ENCODE peak calls at places on chromosome 19, in four cellular contexts. One of them, this sample, is unnamed.

GRCh38 chr19:16184665-16185122 is 516 bp upstream of the FAM32A start:
- DNase-seq in IMR-90: no peak
- DNase-seq in GM12878: no peak
- DNase-seq in K562: no peak
- DNase-seq in this sample: no peak

GRCh38 chr19:33395561-33396550 is 22.3 kb downstream of the CEBPG start:
- DNase-seq in GM12878: no peak
- DNase-seq in IMR-90: peak
- DNase-seq in K562: no peak
- DNase-seq in this sample: peak

GRCh38 chr19:54430306-54431254 is 15.3 kb downstream of the TTYH1 start:
- DNase-seq in GM12878: no peak
- DNase-seq in K562: peak
- DNase-seq in IMR-90: no peak
- DNase-seq in this sample: peak

GRCh38 chr19:17136026-17136425 is 60.4 kb downstream of the MYO9B start:
- DNase-seq in GM12878: no peak
- DNase-seq in IMR-90: no peak
- DNase-seq in K562: no peak
- DNase-seq in this sample: no peak

GRCh38 chr19:17575871-17576757 is 20.7 kb downstream of the COLGALT1 start:
- DNase-seq in K562: peak
- DNase-seq in GM12878: no peak
- DNase-seq in IMR-90: no peak
- DNase-seq in this sample: peak

GRCh38 chr19:55111238-55111831 is 6.1 kb downstream of the PPP1R12C start:
- DNase-seq in GM12878: no peak
- DNase-seq in K562: no peak
- DNase-seq in IMR-90: no peak
- DNase-seq in this sample: peak

GRCh38 chr19:10927691-10928562 is 512 bp downstream of the YIPF2 start:
- DNase-seq in K562: peak
- DNase-seq in GM12878: no peak
- DNase-seq in IMR-90: no peak
- DNase-seq in this sample: no peak

GRCh38 chr19:15265849-15266248 is 33.6 kb upstream of the EPHX3 start:
- DNase-seq in IMR-90: peak
- DNase-seq in K562: no peak
- DNase-seq in GM12878: no peak
- DNase-seq in this sample: peak

GRCh38 chr19:45607071-45608029 is 5.3 kb upstream of the GPR4 start:
- DNase-seq in K562: peak
- DNase-seq in IMR-90: peak
- DNase-seq in GM12878: no peak
- DNase-seq in this sample: peak

GRCh38 chr19:12294308-12295158 is at the start of gene ZNF44:
- DNase-seq in K562: peak
- DNase-seq in IMR-90: peak
- DNase-seq in GM12878: peak
- DNase-seq in this sample: peak

GRCh38 chr19:12295191-12295590 is 508 bp upstream of the ZNF44 start:
- DNase-seq in IMR-90: no peak
- DNase-seq in GM12878: no peak
- DNase-seq in K562: no peak
- DNase-seq in this sample: no peak

GRCh38 chr19:12289790-12290065 is 5.0 kb downstream of the ZNF44 start:
- DNase-seq in IMR-90: no peak
- DNase-seq in K562: no peak
- DNase-seq in GM12878: no peak
- DNase-seq in this sample: no peak

GRCh38 chr19:12293771-12294307 is 844 bp downstream of the ZNF44 start:
- DNase-seq in GM12878: peak
- DNase-seq in IMR-90: peak
- DNase-seq in K562: peak
- DNase-seq in this sample: peak
- H2AFZ ChIP-seq in GM12878: peak
- H2AFZ ChIP-seq in IMR-90: peak
- H2AFZ ChIP-seq in K562: peak
- H2AFZ ChIP-seq in this sample: peak

DNA sequence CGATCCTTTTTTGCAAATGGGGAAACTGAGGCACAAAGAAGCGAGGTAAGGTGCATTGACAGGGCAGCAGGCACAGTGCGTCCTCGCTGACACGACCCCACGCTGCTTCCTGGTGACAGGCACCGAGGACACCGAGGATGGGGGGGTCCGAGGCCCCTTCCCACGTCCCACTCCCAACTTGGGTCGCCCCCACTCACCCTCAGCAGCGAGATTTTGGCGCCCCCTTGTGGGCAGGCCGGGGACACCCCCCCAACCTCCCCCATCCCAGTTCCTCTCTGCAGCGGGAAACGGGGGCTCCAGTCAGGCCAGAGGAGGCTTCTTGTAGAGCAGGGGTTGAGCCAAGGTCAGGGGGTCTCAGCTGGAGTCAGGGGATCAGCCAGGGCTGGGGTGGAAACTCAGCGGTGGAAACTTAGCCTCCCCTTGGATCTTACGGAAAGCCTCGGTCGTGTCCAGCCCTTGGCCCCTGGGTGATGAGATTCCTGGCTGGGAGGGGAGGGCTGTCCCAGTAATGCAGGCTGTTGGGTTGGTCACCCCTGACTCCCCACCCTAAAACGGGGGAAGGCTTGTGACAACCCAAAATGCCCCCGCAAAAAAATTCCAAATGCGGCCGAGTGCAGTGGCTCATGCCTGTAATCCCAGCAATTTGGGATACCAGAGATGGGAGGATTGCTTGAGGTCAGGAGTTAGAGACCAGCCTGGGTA is 8.2 kb downstream of the SMIM24 start:
- DNase-seq in K562: peak
- DNase-seq in IMR-90: no peak
- DNase-seq in GM12878: no peak
- DNase-seq in this sample: peak
- TF ChIP-seq RCOR1 in K562: no peak
- TF ChIP-seq RCOR1 in IMR-90: no peak
- TF ChIP-seq RCOR1 in GM12878: no peak
- TF ChIP-seq RCOR1 in this sample: no peak

GRCh38 chr19:48968179-48968661 is 3.1 kb downstream of the FTL start:
- DNase-seq in GM12878: no peak
- DNase-seq in K562: no peak
- DNase-seq in IMR-90: peak
- DNase-seq in this sample: no peak
- H2AFZ ChIP-seq in GM12878: no peak
- H2AFZ ChIP-seq in K562: no peak
- H2AFZ ChIP-seq in IMR-90: no peak
- H2AFZ ChIP-seq in this sample: no peak

DNA sequence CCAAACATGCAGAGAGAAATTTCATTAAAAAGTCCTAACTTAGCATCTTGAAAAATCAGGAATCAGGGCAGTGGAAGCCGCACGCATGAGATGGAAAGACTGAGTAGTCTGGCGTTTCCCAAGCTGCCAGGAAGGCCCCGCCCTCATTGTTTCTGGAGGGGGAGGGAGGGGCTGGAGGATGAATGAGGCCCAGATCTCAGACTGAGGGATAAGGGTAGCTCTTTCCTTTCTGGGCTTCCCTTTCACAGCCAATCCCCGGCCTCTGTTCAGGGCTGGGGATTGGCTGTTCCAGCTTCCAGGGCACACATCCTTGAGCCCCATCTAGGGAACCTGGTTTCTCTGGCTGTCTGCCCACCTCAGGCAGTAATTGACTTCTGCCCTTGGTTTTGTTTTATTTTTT is 7.3 kb downstream of the C19orf53 start:
- DNase-seq in IMR-90: peak
- DNase-seq in K562: peak
- DNase-seq in GM12878: no peak
- DNase-seq in this sample: peak
- TF ChIP-seq RCOR1 in IMR-90: no peak
- TF ChIP-seq RCOR1 in K562: peak
- TF ChIP-seq RCOR1 in GM12878: no peak
- TF ChIP-seq RCOR1 in this sample: peak

This sample was measured in SK-N-SH.